ENCODE peak calls at places on chromosomes 5 and 9, in five cellular contexts. V is substantia nigra, K is mesenchymal stem cell, R is thoracic aorta, H is dorsolateral prefrontal cortex. G is an unnamed sample.

GRCh38 chr5:134135091-134135655 is 20.7 kb downstream of the TCF7 start:
- DNase-seq in V (no peak), R (no peak), H (no peak), K (no peak), G (no peak)

GRCh38 chr5:179475211-179475840 is 75.0 kb upstream of the RUFY1 start:
- DNase-seq in H (no peak), V (no peak), R (no peak), K (peak), G (no peak)

GRCh38 chr5:112240011-112240410 is 179.1 kb downstream of the EPB41L4A start:
- DNase-seq in K (no peak), R (no peak), V (no peak), H (no peak), G (no peak)

GRCh38 chr5:69364850-69365249 is 4.5 kb downstream of the AK6 start:
- DNase-seq in R (no peak), K (no peak), H (no peak), V (no peak), G (no peak)

GRCh38 chr9:111975709-111976108 is 79.1 kb downstream of the UGCG start:
- DNase-seq in H (no peak), V (no peak), K (no peak), R (no peak), G (no peak)

GRCh38 chr9:92661761-92662160 is 8.2 kb downstream of the IPPK start:
- DNase-seq in K (no peak), R (no peak), H (no peak), V (no peak), G (no peak)

GRCh38 chr5:42636946-42637345 is 119.7 kb upstream of the CCDC152 start:
- DNase-seq in R (no peak), H (no peak), V (no peak), K (no peak), G (no peak)

GRCh38 chr5:124902097-124902821 is 155.8 kb upstream of the ZNF608 start:
- DNase-seq in H (no peak), R (no peak), K (peak), V (no peak), G (no peak)

GRCh38 chr9:88818495-88819201 is 172.6 kb upstream of the S1PR3 start:
- DNase-seq in R (no peak), H (no peak), K (peak), V (no peak), G (no peak)

GRCh38 chr9:94145640-94146039 is 61.4 kb downstream of the PTPDC1 start:
- DNase-seq in V (no peak), K (no peak), H (no peak), R (no peak), G (no peak)

GRCh38 chr5:133225671-133226152 is 173.9 kb downstream of the HSPA4 start:
- DNase-seq in R (no peak), H (peak), V (no peak), K (peak), G (no peak)

GRCh38 chr5:113278976-113279375 is 155.8 kb downstream of the TSSK1B start:
- DNase-seq in R (no peak), H (no peak), V (no peak), K (peak), G (no peak)

GRCh38 chr9:77469515-77470197 is 178.5 kb downstream of the GNA14 start:
- DNase-seq in R (no peak), H (no peak), K (no peak), V (no peak), G (no peak)

GRCh38 chr5:116068028-116068632 is 16.7 kb upstream of the COMMD10 start:
- DNase-seq in K (peak), H (peak), R (no peak), V (no peak), G (no peak)

GRCh38 chr5:102049517-102049916 is 246.6 kb downstream of the SLCO4C1 start:
- DNase-seq in H (no peak), K (peak), V (no peak), R (no peak), G (no peak)

GRCh38 chr5:143843461-143843860 is 31.5 kb downstream of the HMHB1 start:
- DNase-seq in R (no peak), V (no peak), K (no peak), H (no peak), G (no peak)

GRCh38 chr5:149961186-149961685 is 678 bp downstream of the SLC26A2 start:
- DNase-seq in K (no peak), R (no peak), V (no peak), H (no peak), G (no peak)

DNA sequence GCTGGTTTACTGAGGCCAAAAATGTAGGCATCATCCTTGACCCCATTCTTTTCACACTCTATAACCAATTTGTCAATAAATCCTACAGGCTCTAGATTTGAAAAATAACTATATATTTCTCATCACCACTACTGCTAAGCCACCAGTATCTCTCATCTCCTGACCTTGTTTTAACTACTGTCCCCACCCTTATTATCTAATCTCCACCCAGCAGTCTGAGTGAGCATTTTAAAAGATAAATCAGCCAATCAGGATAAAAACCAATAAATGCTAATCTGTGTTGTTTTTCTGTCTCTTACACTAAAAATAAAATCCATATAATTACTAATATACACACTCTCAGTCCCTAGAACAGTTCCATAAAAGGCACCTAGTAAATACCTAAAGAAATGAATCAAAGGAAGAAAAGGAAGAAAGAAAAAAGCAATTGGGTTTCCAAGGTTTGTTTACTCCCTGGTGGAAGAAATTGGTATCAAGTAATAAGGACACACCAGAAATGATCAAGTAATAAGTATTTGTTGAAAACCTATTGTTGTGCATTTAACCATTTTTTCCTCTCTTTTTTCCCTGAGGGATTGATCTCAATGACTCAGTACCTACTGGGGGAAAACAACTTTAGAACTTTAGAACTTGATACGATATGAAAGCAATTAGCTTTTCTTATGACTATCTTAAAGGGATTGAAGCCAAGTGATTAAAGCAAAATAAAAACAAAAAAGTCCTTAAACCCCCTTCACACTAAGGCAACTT is 19.3 kb downstream of the MRPS27 start:
- DNase-seq in K (no peak), V (no peak), R (no peak), H (no peak), G (no peak)
- H3K27ac ChIP-seq in K (no peak), V (no peak), R (no peak), H (peak), G (no peak)

DNA sequence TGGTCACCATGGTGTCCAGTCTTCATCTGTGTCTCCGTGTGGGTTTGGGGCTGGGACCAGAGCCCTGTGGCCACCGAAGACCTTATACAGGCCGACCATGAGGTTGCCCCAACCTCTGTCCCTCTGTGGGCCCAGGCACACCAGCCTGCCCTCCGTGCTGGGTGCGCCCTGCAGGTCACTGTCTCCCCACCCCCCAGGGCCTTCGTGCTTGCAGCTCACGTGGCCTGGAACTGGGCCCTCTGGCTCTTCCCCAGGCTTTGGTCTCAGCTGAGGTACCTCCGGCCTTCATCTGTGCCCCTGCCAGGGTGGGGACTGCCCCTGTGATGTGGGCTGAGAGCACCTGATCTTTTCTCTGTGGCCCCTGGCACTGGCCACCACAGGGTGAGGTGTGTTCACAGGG is 92.1 kb downstream of the RXRA start:
- DNase-seq in R (no peak), V (no peak), H (no peak), K (no peak), G (no peak)
- H3K27ac ChIP-seq in R (no peak), V (no peak), H (no peak), K (no peak), G (no peak)

GRCh38 chr5:58127486-58128220 is 332.2 kb downstream of the PLK2 start:
- DNase-seq in H (no peak), K (no peak), V (no peak), R (no peak), G (no peak)
- H3K27ac ChIP-seq in H (peak), K (peak), V (no peak), R (peak), G (no peak)

GRCh38 chr5:37214550-37214949 is 34.6 kb downstream of the CPLANE1 start:
- DNase-seq in V (no peak), R (no peak), K (peak), H (no peak), G (no peak)
- H3K27ac ChIP-seq in V (no peak), R (no peak), K (no peak), H (no peak), G (no peak)

GRCh38 chr5:158922263-158922592 is 177.5 kb downstream of the EBF1 start:
- DNase-seq in H (no peak), R (no peak), K (no peak), V (no peak), G (no peak)

GRCh38 chr5:158923799-158924551 is 175.7 kb downstream of the EBF1 start:
- DNase-seq in K (no peak), H (no peak), R (no peak), V (no peak), G (no peak)

GRCh38 chr5:158925314-158925713 is 174.4 kb downstream of the EBF1 start:
- DNase-seq in V (no peak), K (no peak), H (no peak), R (no peak), G (no peak)

GRCh38 chr5:158922816-158923215 is 176.9 kb downstream of the EBF1 start:
- DNase-seq in R (no peak), V (no peak), H (no peak), K (no peak), G (no peak)

DNA sequence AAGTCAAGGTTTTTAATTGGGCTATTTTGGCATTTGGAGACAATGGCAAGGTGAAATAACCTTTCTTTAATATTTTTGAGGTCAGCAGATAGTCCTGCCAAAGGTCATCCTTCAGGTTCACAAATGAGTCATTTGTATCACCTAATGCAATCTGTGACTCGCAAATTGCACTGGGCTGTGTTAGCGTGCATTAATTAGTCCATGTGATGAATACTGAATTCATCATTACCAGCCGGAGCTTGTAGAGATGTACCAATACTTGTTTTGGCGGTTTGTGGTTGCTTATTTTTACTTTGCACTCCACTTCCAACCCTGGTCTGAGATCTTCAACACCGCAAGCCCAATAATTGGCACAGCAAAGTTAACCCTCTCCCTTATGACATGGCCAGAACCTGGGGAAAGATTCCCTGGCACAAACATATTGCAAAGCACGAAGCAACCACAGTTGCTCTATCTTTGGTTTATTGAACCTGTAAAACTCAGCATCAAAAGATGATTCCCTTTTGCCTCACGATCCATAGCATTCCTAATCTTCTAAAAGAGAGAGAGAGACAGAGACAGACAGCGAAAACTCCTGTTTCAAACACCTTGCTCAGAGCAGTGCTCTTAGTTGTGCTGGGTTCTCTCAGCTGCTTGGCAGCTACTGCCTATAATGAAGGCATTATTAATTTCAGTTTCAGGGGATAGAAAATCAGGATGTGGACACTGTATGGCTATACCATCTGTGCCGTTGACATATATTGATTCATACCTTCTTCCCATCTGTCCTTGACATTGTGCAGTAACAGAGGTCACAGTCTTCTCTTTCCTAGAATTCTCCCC is 178.1 kb downstream of the EBF1 start:
- DNase-seq in R (no peak), H (no peak), K (no peak), V (no peak), G (no peak)
- H3K27ac ChIP-seq in R (no peak), H (no peak), K (no peak), V (no peak), G (no peak)

GRCh38 chr9:129514497-129514867 is 106.4 kb downstream of the C9orf50 start:
- DNase-seq in V (no peak), H (no peak), R (no peak), K (no peak), G (no peak)

GRCh38 chr9:129513282-129513681 is 107.6 kb downstream of the C9orf50 start:
- DNase-seq in K (no peak), H (no peak), R (no peak), V (no peak), G (no peak)

GRCh38 chr9:129517006-129517405 is 103.9 kb downstream of the C9orf50 start:
- DNase-seq in R (no peak), V (no peak), K (no peak), H (no peak), G (no peak)

GRCh38 chr9:129513856-129514496 is 106.9 kb downstream of the C9orf50 start:
- DNase-seq in V (no peak), K (no peak), R (no peak), H (no peak), G (no peak)

GRCh38 chr9:129514891-129515290 is 106.0 kb downstream of the C9orf50 start:
- DNase-seq in R (no peak), K (no peak), V (no peak), H (no peak), G (no peak)
- H3K27ac ChIP-seq in R (no peak), K (no peak), V (no peak), H (no peak), G (no peak)

GRCh38 chr5:270340-270739 is 1.1 kb upstream of the PDCD6 start:
- DNase-seq in K (no peak), H (no peak), V (no peak), R (no peak), G (no peak)

GRCh38 chr5:267716-268115 is 3.7 kb upstream of the PDCD6 start:
- DNase-seq in H (no peak), K (no peak), V (no peak), R (no peak), G (no peak)

DNA sequence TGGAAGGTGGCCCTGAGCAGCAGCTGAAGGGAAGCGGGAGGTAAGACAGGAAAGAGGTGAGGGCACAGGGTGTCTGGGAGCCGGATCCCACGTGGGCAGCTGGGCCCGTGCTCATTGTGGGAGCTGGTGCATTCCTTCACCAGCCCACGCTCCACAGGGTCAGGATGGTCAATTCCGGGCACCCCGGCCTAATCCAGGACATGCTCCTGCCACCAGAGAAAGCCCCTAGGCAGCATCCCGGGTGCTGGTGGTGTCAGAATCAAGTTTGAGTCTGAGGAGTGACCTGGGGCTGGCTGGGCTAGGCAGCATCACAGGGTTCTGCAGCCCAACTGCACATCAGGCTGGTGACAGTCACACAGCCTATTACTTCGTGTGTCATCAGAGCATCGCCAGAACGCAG is 7.1 kb upstream of the PDCD6 start:
- DNase-seq in R (no peak), H (no peak), K (no peak), V (no peak), G (no peak)
- H3K27ac ChIP-seq in R (no peak), H (no peak), K (peak), V (no peak), G (no peak)

GRCh38 chr9:120431268-120431667 is 148.7 kb downstream of the CDK5RAP2 start:
- DNase-seq in V (no peak), K (no peak), R (no peak), H (no peak), G (no peak)

GRCh38 chr9:120435066-120435465 is 144.9 kb downstream of the CDK5RAP2 start:
- DNase-seq in K (peak), R (no peak), H (no peak), V (no peak), G (no peak)

GRCh38 chr9:120434532-120434931 is 145.4 kb downstream of the CDK5RAP2 start:
- DNase-seq in R (no peak), H (no peak), V (no peak), K (peak), G (no peak)

GRCh38 chr9:120432600-120432999 is 147.4 kb downstream of the CDK5RAP2 start:
- DNase-seq in R (no peak), V (no peak), K (no peak), H (no peak), G (no peak)

GRCh38 chr9:120433701-120434100 is 146.3 kb downstream of the CDK5RAP2 start:
- DNase-seq in V (no peak), K (no peak), H (no peak), R (no peak), G (no peak)
- H3K27ac ChIP-seq in V (no peak), K (no peak), H (no peak), R (no peak), G (no peak)

GRCh38 chr9:127053908-127054307 is 68.5 kb downstream of the ANGPTL2 start:
- DNase-seq in H (no peak), R (no peak), V (no peak), K (no peak), G (no peak)
- H3K27ac ChIP-seq in H (peak), R (peak), V (no peak), K (no peak), G (no peak)